ENCODE peak calls at places on chromosomes 11 and 22, in six cellular contexts. F, X, A, Z, I and C are unnamed samples.
A peak's percentile ranks its signal among the peaks of the same experiment; 100 is the strongest.

GRCh38 chr11:16737860-16738197 is 618 bp upstream of the C11orf58 start:
- DNase-seq in F (no peak), I (no peak), Z (no peak), X (no peak), A (no peak), C (no peak)

GRCh38 chr22:24402460-24403192 is 24.8 kb upstream of the ADORA2A start:
- DNase-seq in X (no peak), I (peak; percentile 81), Z (peak; percentile 96), A (peak; percentile 90), F (peak; percentile 94), C (peak; percentile 12)

GRCh38 chr11:72738199-72739141 is 13.7 kb downstream of the ARAP1 start:
- DNase-seq in I (no peak), F (peak; percentile 40), X (peak; percentile 33), A (no peak), Z (no peak), C (peak; percentile 59)

GRCh38 chr11:255176-255575 is 18.4 kb downstream of the PSMD13 start:
- DNase-seq in X (no peak), Z (no peak), I (no peak), F (no peak), A (no peak), C (no peak)

GRCh38 chr11:36376888-36377758 is 81.0 kb downstream of the PRR5L start:
- DNase-seq in X (peak; percentile 87), I (peak; percentile 56), F (no peak), A (peak; percentile 71), Z (no peak), C (peak; percentile 92)

GRCh38 chr11:5992150-5992549 is 5.4 kb upstream of the OR52L1 start:
- DNase-seq in I (no peak), A (no peak), Z (no peak), F (no peak), X (no peak), C (no peak)

GRCh38 chr11:77188912-77189491 is 61.0 kb downstream of the MYO7A start:
- DNase-seq in I (no peak), F (no peak), A (no peak), X (peak; percentile 64), Z (no peak), C (peak; percentile 84)

GRCh38 chr11:64794526-64794925 is 8.5 kb downstream of the MAP4K2 start:
- DNase-seq in A (no peak), F (no peak), Z (no peak), X (no peak), I (no peak), C (no peak)

GRCh38 chr11:115422013-115422697 is 82.1 kb downstream of the CADM1 start:
- DNase-seq in I (no peak), F (no peak), Z (no peak), A (no peak), X (peak; percentile 27), C (no peak)

GRCh38 chr22:28674121-28674563 is 5.5 kb downstream of the TTC28 start:
- DNase-seq in Z (peak; percentile 26), A (no peak), F (peak; percentile 38), X (no peak), I (no peak), C (no peak)

GRCh38 chr11:86737752-86738151 is 62.6 kb upstream of the PRSS23 start:
- DNase-seq in Z (no peak), F (peak; percentile 77), A (no peak), X (no peak), I (peak; percentile 63), C (no peak)

GRCh38 chr22:37334859-37335818 is 52.8 kb downstream of the CYTH4 start:
- DNase-seq in A (no peak), X (peak; percentile 79), I (peak; percentile 59), Z (no peak), F (peak; percentile 44), C (peak; percentile 93)

GRCh38 chr11:12390258-12390657 is 12.9 kb downstream of the PARVA start:
- DNase-seq in F (no peak), I (no peak), A (no peak), Z (no peak), X (no peak), C (no peak)

GRCh38 chr11:3344775-3345174 is 34.2 kb downstream of the ZNF195 start:
- DNase-seq in F (no peak), I (no peak), A (no peak), X (no peak), Z (no peak), C (no peak)

GRCh38 chr11:104823638-104824037 is 74.6 kb downstream of the CASP12 start:
- DNase-seq in A (no peak), Z (no peak), F (no peak), I (no peak), X (no peak), C (no peak)

GRCh38 chr11:125153837-125154236 is 10.7 kb upstream of the PKNOX2 start:
- DNase-seq in A (no peak), F (no peak), X (no peak), I (no peak), Z (no peak), C (no peak)

GRCh38 chr11:116219171-116219635 is 553.6 kb downstream of the BUD13 start:
- DNase-seq in Z (no peak), I (no peak), A (no peak), F (no peak), X (no peak), C (no peak)

GRCh38 chr11:124415356-124415923 is 9.2 kb downstream of the OR8B4 start:
- DNase-seq in I (peak; percentile 56), Z (no peak), F (peak; percentile 69), X (peak; percentile 65), A (no peak), C (peak; percentile 38)

GRCh38 chr11:35173011-35173511 is 34.1 kb downstream of the CD44 start:
- DNase-seq in X (peak; percentile 32), Z (no peak), F (peak; percentile 35), I (no peak), A (no peak), C (no peak)

GRCh38 chr22:38863531-38864131 is 8.4 kb downstream of the CBX6 start:
- DNase-seq in A (peak; percentile 66), F (no peak), Z (no peak), X (no peak), I (no peak), C (peak; percentile 53)

GRCh38 chr22:48868554-48868953 is 959.1 kb downstream of the BRD1 start:
- DNase-seq in I (no peak), X (no peak), Z (no peak), A (no peak), F (no peak), C (no peak)

GRCh38 chr11:12089473-12089872 is 20.9 kb upstream of the MICAL2 start:
- DNase-seq in X (no peak), F (peak; percentile 58), A (peak; percentile 25), I (no peak), Z (no peak), C (no peak)

GRCh38 chr11:124643605-124644425 is 21.2 kb downstream of the TBRG1 start:
- DNase-seq in A (no peak), F (no peak), I (no peak), Z (peak; percentile 76), X (no peak), C (no peak)

GRCh38 chr11:4041731-4042391 is 52.7 kb upstream of the RRM1 start:
- DNase-seq in A (no peak), X (no peak), I (no peak), F (no peak), Z (no peak), C (no peak)

GRCh38 chr22:26923498-26923897 is 266.1 kb downstream of the MIAT start:
- DNase-seq in I (no peak), F (no peak), A (no peak), Z (no peak), X (peak; percentile 68), C (no peak)

GRCh38 chr22:28909375-28909774 is 26.0 kb downstream of the ZNRF3 start:
- DNase-seq in I (no peak), Z (no peak), F (no peak), X (no peak), A (no peak), C (no peak)

GRCh38 chr22:29002603-29003002 is 59.0 kb downstream of the C22orf31 start:
- DNase-seq in I (no peak), A (no peak), F (no peak), X (no peak), Z (no peak), C (no peak)

GRCh38 chr11:94077568-94078293 is 50.9 kb upstream of the PANX1 start:
- DNase-seq in I (peak; percentile 1), Z (no peak), F (no peak), X (no peak), A (no peak), C (no peak)

GRCh38 chr11:77094841-77095365 is 7.7 kb upstream of the OMP start:
- DNase-seq in A (peak; percentile 44), F (no peak), X (no peak), Z (no peak), I (no peak), C (no peak)

GRCh38 chr11:62149986-62150886 is 26.4 kb downstream of the INCENP start:
- DNase-seq in X (no peak), F (no peak), Z (no peak), I (no peak), A (peak; percentile 58), C (no peak)

GRCh38 chr11:62539238-62539925 is 7.2 kb downstream of the AHNAK start:
- DNase-seq in F (peak; percentile 97), X (no peak), A (peak; percentile 85), Z (peak; percentile 66), I (peak; percentile 62), C (peak; percentile 58)

GRCh38 chr11:133936136-133936535 is 20.6 kb downstream of the IGSF9B start:
- DNase-seq in Z (no peak), X (no peak), A (no peak), I (no peak), F (no peak), C (peak; percentile 43)
- H3K4me3 ChIP-seq in Z (no peak overlapping the region), X (no peak overlapping the region), A (no peak overlapping the region), I (no peak overlapping the region), F (no peak overlapping the region), C (no peak overlapping the region)

GRCh38 chr11:70312401-70313357 is 42.2 kb downstream of the PPFIA1 start:
- DNase-seq in F (no peak), Z (no peak), I (no peak), X (peak; percentile 57), A (no peak), C (no peak)

GRCh38 chr11:70314730-70315129 is 44.2 kb downstream of the PPFIA1 start:
- DNase-seq in X (no peak), A (no peak), Z (no peak), I (no peak), F (no peak), C (no peak)

GRCh38 chr11:70315726-70316125 is 45.2 kb downstream of the PPFIA1 start:
- DNase-seq in F (no peak), X (no peak), Z (no peak), A (no peak), I (no peak), C (no peak)

GRCh38 chr11:70311616-70312015 is 41.1 kb downstream of the PPFIA1 start:
- DNase-seq in A (no peak), Z (no peak), F (no peak), X (no peak), I (no peak), C (no peak)

GRCh38 chr11:70313945-70314344 is 43.5 kb downstream of the PPFIA1 start:
- DNase-seq in Z (no peak), I (no peak), A (no peak), X (no peak), F (no peak), C (no peak)
- H3K4me3 ChIP-seq in Z (no peak overlapping the region), I (no peak overlapping the region), A (no peak overlapping the region), X (no peak overlapping the region), F (no peak overlapping the region), C (no peak overlapping the region)

GRCh38 chr11:96038046-96038445 is 114.1 kb upstream of the MTMR2 start:
- DNase-seq in F (peak; percentile 87), X (no peak), A (no peak), Z (no peak), I (no peak), C (no peak)
- H3K4me3 ChIP-seq in F (peak overlapping the region; percentile 53), X (no peak overlapping the region), A (no peak overlapping the region), Z (no peak overlapping the region), I (no peak overlapping the region), C (no peak overlapping the region)

GRCh38 chr22:20242393-20243175 is 25.5 kb downstream of the RTN4R start:
- DNase-seq in F (no peak), A (no peak), Z (no peak), I (no peak), X (no peak), C (peak; percentile 58)
- H3K4me3 ChIP-seq in F (no peak overlapping the region), A (no peak overlapping the region), Z (no peak overlapping the region), I (no peak overlapping the region), X (no peak overlapping the region), C (no peak overlapping the region)